ENCODE peak calls at places on chromosomes 3 and 15, in eight cellular contexts. E, K, A, D, X, W, J and P are unnamed samples.

GRCh38 chr3:88595025-88595424 is 445.3 kb downstream of the C3orf38 start:
- DNase-seq in E (no peak), K (peak), A (no peak), D (no peak), X (no peak), W (no peak), J (peak), P (no peak)

GRCh38 chr15:92429378-92430066 is 35.8 kb downstream of the ST8SIA2 start:
- DNase-seq in E (peak), K (peak), A (no peak), D (no peak), X (peak), W (no peak), J (peak), P (peak)

GRCh38 chr15:64856429-64857145 is 14.9 kb downstream of the PLEKHO2 start:
- DNase-seq in E (peak), K (peak), A (no peak), D (no peak), X (no peak), W (no peak), J (peak), P (no peak)

GRCh38 chr15:78880828-78881227 is 8.1 kb downstream of the MORF4L1 start:
- DNase-seq in E (no peak), K (no peak), A (no peak), D (no peak), X (no peak), W (no peak), J (peak), P (no peak)

GRCh38 chr3:82595530-82595929 is 834.1 kb upstream of the GBE1 start:
- DNase-seq in E (no peak), K (no peak), A (no peak), D (no peak), X (no peak), W (no peak), J (no peak), P (no peak)

GRCh38 chr3:96483781-96484180 is 330.6 kb upstream of the EPHA6 start:
- DNase-seq in E (no peak), K (no peak), A (no peak), D (no peak), X (no peak), W (no peak), J (no peak), P (no peak)

GRCh38 chr15:68407141-68407885 is 24.6 kb downstream of the ITGA11 start:
- DNase-seq in E (no peak), K (no peak), A (no peak), D (no peak), X (no peak), W (no peak), J (peak), P (no peak)

GRCh38 chr15:26157081-26157480 is 294.0 kb upstream of the ATP10A start:
- DNase-seq in E (no peak), K (no peak), A (no peak), D (no peak), X (no peak), W (no peak), J (no peak), P (no peak)

GRCh38 chr15:86743283-86743903 is 663.7 kb downstream of the AGBL1 start:
- DNase-seq in E (no peak), K (no peak), A (no peak), D (peak), X (peak), W (peak), J (no peak), P (no peak)

GRCh38 chr3:12049675-12050074 is 45.5 kb downstream of the SYN2 start:
- DNase-seq in E (peak), K (peak), A (no peak), D (no peak), X (peak), W (no peak), J (peak), P (no peak)

GRCh38 chr15:31004220-31004733 is 12.8 kb upstream of the MTMR10 start:
- DNase-seq in E (no peak), K (no peak), A (no peak), D (no peak), X (peak), W (peak), J (no peak), P (no peak)

GRCh38 chr3:13015286-13016082 is 57.7 kb downstream of the IQSEC1 start:
- DNase-seq in E (no peak), K (no peak), A (no peak), D (peak), X (peak), W (no peak), J (no peak), P (no peak)

GRCh38 chr15:67085818-67086649 is 20.6 kb downstream of the SMAD3 start:
- DNase-seq in E (peak), K (peak), A (no peak), D (no peak), X (peak), W (no peak), J (peak), P (no peak)

GRCh38 chr3:145692751-145693150 is 468.2 kb downstream of the PLOD2 start:
- DNase-seq in E (no peak), K (no peak), A (no peak), D (no peak), X (no peak), W (no peak), J (no peak), P (no peak)

GRCh38 chr15:74399511-74400312 is 32.3 kb upstream of the CYP11A1 start:
- DNase-seq in E (no peak), K (peak), A (no peak), D (no peak), X (peak), W (no peak), J (peak), P (peak)

GRCh38 chr15:45105586-45105985 is 8.4 kb downstream of the DUOX2 start:
- DNase-seq in E (no peak), K (no peak), A (no peak), D (no peak), X (no peak), W (no peak), J (no peak), P (no peak)

GRCh38 chr15:53962646-53963561 is 15.3 kb upstream of the UNC13C start:
- DNase-seq in E (no peak), K (peak), A (no peak), D (no peak), X (peak), W (peak), J (peak), P (no peak)

GRCh38 chr3:158267015-158267414 is 157.1 kb downstream of the RSRC1 start:
- DNase-seq in E (no peak), K (peak), A (no peak), D (no peak), X (no peak), W (no peak), J (peak), P (no peak)

GRCh38 chr3:180657094-180657493 is 22.2 kb downstream of the CCDC39 start:
- DNase-seq in E (no peak), K (no peak), A (no peak), D (no peak), X (no peak), W (no peak), J (no peak), P (no peak)

GRCh38 chr15:86676002-86676401 is 596.3 kb downstream of the AGBL1 start:
- DNase-seq in E (no peak), K (no peak), A (no peak), D (no peak), X (no peak), W (no peak), J (no peak), P (no peak)

GRCh38 chr3:125593991-125594574 is 1.2 kb downstream of the OSBPL11 start:
- DNase-seq in E (no peak), K (no peak), A (no peak), D (no peak), X (peak), W (no peak), J (peak), P (no peak)

GRCh38 chr3:101779047-101779807 is at the start of gene NXPE3:
- DNase-seq in E (peak), K (peak), A (peak), D (peak), X (peak), W (peak), J (peak), P (peak)

GRCh38 chr3:101230618-101231017 is 89.8 kb downstream of the IMPG2 start:
- DNase-seq in E (no peak), K (no peak), A (no peak), D (no peak), X (no peak), W (no peak), J (no peak), P (no peak)

GRCh38 chr3:113275876-113276580 is 64.7 kb downstream of the BOC start:
- DNase-seq in E (peak), K (peak), A (no peak), D (no peak), X (no peak), W (no peak), J (peak), P (no peak)

GRCh38 chr15:92882697-92883642 is 17.2 kb upstream of the CHD2 start:
- DNase-seq in E (peak), K (no peak), A (no peak), D (peak), X (peak), W (peak), J (peak), P (no peak)

GRCh38 chr3:49165771-49166751 is at the start of gene CCDC71:
- DNase-seq in E (peak), K (peak), A (no peak), D (peak), X (peak), W (peak), J (peak), P (peak)

GRCh38 chr3:40336511-40337135 is 27.1 kb downstream of the EIF1B start:
- DNase-seq in E (no peak), K (no peak), A (no peak), D (no peak), X (no peak), W (no peak), J (no peak), P (no peak)